ENCODE peak calls at places on chromosomes 7 and 10, in five cellular contexts. F is WTC11, U is H9, H is endothelial cell, K is IMR-90. O is an unnamed sample.

GRCh38 chr7:158865462-158865922 is 9.1 kb downstream of the DYNC2I1 start:
- DNase-seq in H (no peak), F (no peak), K (no peak), U (no peak), O (no peak)

GRCh38 chr10:128861018-128861565 is 605.9 kb upstream of the MGMT start:
- DNase-seq in K (no peak), H (no peak), F (no peak), U (no peak), O (no peak)

GRCh38 chr7:64183126-64183742 is 23.8 kb upstream of the ZNF735 start:
- DNase-seq in U (no peak), K (no peak), F (no peak), H (no peak), O (no peak)

GRCh38 chr7:26090927-26091519 is 61.0 kb upstream of the NFE2L3 start:
- DNase-seq in F (no peak), H (no peak), K (peak), U (no peak), O (no peak)

GRCh38 chr10:5623081-5623748 is 43.2 kb downstream of the ASB13 start:
- DNase-seq in U (peak), F (peak), K (peak), H (peak), O (peak)

GRCh38 chr10:58807631-58808024 is 295.0 kb downstream of the BICC1 start:
- DNase-seq in U (no peak), K (peak), H (no peak), F (no peak), O (no peak)

GRCh38 chr7:119283353-119283752 is 989.6 kb upstream of the KCND2 start:
- DNase-seq in H (no peak), F (no peak), K (no peak), U (no peak), O (no peak)

GRCh38 chr10:95247200-95247880 is 43.5 kb downstream of the PDLIM1 start:
- DNase-seq in H (no peak), U (no peak), K (peak), F (no peak), O (no peak)

GRCh38 chr7:157003445-157004049 is 6.9 kb downstream of the MNX1 start:
- DNase-seq in K (no peak), H (peak), U (peak), F (no peak), O (no peak)